ENCODE peak calls at places on chromosomes 2 and 18, in five cellular contexts. N, M, Z, Q and Y are unnamed samples.

GRCh38 chr18:8662574-8663255 is 42.6 kb upstream of the MTCL1 start:
- DNase-seq in N (no peak), M (no peak), Z (no peak), Q (no peak), Y (no peak)

GRCh38 chr2:212929971-212930370 is 221.4 kb downstream of the IKZF2 start:
- DNase-seq in N (no peak), M (no peak), Z (no peak), Q (no peak), Y (no peak)

GRCh38 chr2:233838726-233839446 is 15.4 kb downstream of the HJURP start:
- DNase-seq in N (no peak), M (no peak), Z (no peak), Q (no peak), Y (no peak)

GRCh38 chr18:45621068-45621511 is 5.8 kb downstream of the SLC14A2 start:
- DNase-seq in N (peak; percentile 44), M (peak; percentile 56), Z (peak; percentile 54), Q (peak; percentile 7), Y (peak; percentile 64)

GRCh38 chr2:26685943-26686839 is 6.3 kb upstream of the KCNK3 start:
- DNase-seq in N (peak; percentile 22), M (no peak), Z (no peak), Q (no peak), Y (peak; percentile 38)

GRCh38 chr2:27033253-27033852 is 588 bp downstream of the TMEM214 start:
- DNase-seq in N (no peak), M (no peak), Z (no peak), Q (no peak), Y (no peak)

GRCh38 chr2:106189325-106189724 is 4.8 kb downstream of the UXS1 start:
- DNase-seq in N (no peak), M (no peak), Z (no peak), Q (peak; percentile 44), Y (no peak)

GRCh38 chr2:650343-651310 is 26.6 kb downstream of the TMEM18 start:
- DNase-seq in N (no peak), M (no peak), Z (peak; percentile 25), Q (no peak), Y (no peak)

GRCh38 chr2:179454443-179455218 is 190.0 kb upstream of the SESTD1 start:
- DNase-seq in N (peak; percentile 70), M (peak; percentile 36), Z (no peak), Q (no peak), Y (no peak)